ENCODE peak calls at places on chromosomes 16 and 17, in four cellular contexts. P is K562, H is HepG2, L is WTC11. G is an unnamed sample.

GRCh38 chr17:82670661-82671060 is 22.4 kb upstream of the WDR45B start:
- DNase-seq in P (no peak), H (no peak), L (no peak), G (no peak)

GRCh38 chr17:27206447-27206846 is 87.5 kb upstream of the WSB1 start:
- DNase-seq in P (peak), H (peak), L (peak), G (no peak)

GRCh38 chr16:3198334-3199072 is 10.5 kb downstream of the OR1F1 start:
- DNase-seq in P (no peak), H (peak), L (no peak), G (no peak)

GRCh38 chr17:40062347-40063033 is at the start of gene THRA:
- DNase-seq in P (peak), H (no peak), L (peak), G (peak)

GRCh38 chr16:68061396-68061795 is 23.8 kb upstream of the NFATC3 start:
- DNase-seq in P (no peak), H (no peak), L (no peak), G (no peak)

GRCh38 chr17:43151880-43152456 is 19.0 kb upstream of the NBR1 start:
- DNase-seq in P (no peak), H (no peak), L (no peak), G (no peak)

GRCh38 chr16:83689385-83689831 is 118.4 kb upstream of the HSBP1 start:
- DNase-seq in P (no peak), H (no peak), L (no peak), G (no peak)

GRCh38 chr17:78600181-78600651 is 23.0 kb upstream of the DNAH17 start:
- DNase-seq in P (no peak), H (no peak), L (no peak), G (no peak)

GRCh38 chr17:74211929-74212261 is 1.5 kb upstream of the TTYH2 start:
- DNase-seq in P (no peak), H (no peak), L (no peak), G (no peak)

GRCh38 chr17:67211742-67212141 is 33.3 kb downstream of the HELZ start:
- DNase-seq in P (no peak), H (peak), L (no peak), G (no peak)

GRCh38 chr16:56108724-56109123 is 82.6 kb upstream of the GNAO1 start:
- DNase-seq in P (no peak), H (no peak), L (no peak), G (no peak)

GRCh38 chr16:84647830-84648594 is at the start of gene KLHL36:
- DNase-seq in P (peak), H (no peak), L (no peak), G (peak)

GRCh38 chr17:32998111-32998892 is 6.7 kb downstream of the SPACA3 start:
- DNase-seq in P (peak), H (peak), L (peak), G (peak)

GRCh38 chr17:37478187-37478586 is 11.5 kb upstream of the DUSP14 start:
- DNase-seq in P (no peak), H (no peak), L (no peak), G (no peak)

GRCh38 chr16:67786491-67786890 is 19.9 kb downstream of the RANBP10 start:
- DNase-seq in P (no peak), H (no peak), L (no peak), G (no peak)

GRCh38 chr16:23959069-23959800 is 123.5 kb downstream of the PRKCB start:
- DNase-seq in P (peak), H (no peak), L (no peak), G (no peak)

GRCh38 chr16:28163699-28164584 is 47.8 kb downstream of the XPO6 start:
- DNase-seq in P (no peak), H (peak), L (no peak), G (no peak)
- TF ChIP-seq FOXJ3 in P (no peak), H (no peak), L (no peak), G (no peak)

GRCh38 chr17:3805581-3805980 is 4.6 kb upstream of the ITGAE start:
- DNase-seq in P (no peak), H (no peak), L (no peak), G (no peak)
- TF ChIP-seq FOXJ3 in P (no peak), H (no peak), L (no peak), G (no peak)

GRCh38 chr16:73616186-73616585 is 568.3 kb upstream of the ZFHX3 start:
- DNase-seq in P (peak), H (no peak), L (no peak), G (no peak)
- TF ChIP-seq FOXJ3 in P (no peak), H (no peak), L (no peak), G (no peak)

DNA sequence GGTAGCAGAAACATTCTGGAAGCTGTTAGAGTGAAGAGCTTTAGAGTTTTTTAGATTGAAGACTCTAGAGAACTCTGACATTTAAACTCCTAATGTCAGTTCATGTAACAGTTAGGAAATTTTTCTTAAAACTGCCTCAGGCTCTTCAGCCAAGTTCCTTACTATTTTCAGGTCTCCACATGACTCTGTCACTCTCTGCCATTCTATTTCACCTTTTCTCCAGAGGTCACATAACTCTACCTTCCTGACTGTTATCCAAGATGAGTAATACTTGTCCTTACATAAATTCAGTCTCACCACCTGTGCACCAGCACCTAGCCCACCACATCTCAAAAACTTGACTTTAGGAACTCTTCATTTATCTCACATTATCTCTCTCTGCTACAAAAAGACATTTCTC is 347.1 kb upstream of the CA10 start:
- DNase-seq in P (no peak), H (no peak), L (no peak), G (no peak)
- TF ChIP-seq FOXJ3 in P (no peak), H (no peak), L (no peak), G (no peak)

DNA sequence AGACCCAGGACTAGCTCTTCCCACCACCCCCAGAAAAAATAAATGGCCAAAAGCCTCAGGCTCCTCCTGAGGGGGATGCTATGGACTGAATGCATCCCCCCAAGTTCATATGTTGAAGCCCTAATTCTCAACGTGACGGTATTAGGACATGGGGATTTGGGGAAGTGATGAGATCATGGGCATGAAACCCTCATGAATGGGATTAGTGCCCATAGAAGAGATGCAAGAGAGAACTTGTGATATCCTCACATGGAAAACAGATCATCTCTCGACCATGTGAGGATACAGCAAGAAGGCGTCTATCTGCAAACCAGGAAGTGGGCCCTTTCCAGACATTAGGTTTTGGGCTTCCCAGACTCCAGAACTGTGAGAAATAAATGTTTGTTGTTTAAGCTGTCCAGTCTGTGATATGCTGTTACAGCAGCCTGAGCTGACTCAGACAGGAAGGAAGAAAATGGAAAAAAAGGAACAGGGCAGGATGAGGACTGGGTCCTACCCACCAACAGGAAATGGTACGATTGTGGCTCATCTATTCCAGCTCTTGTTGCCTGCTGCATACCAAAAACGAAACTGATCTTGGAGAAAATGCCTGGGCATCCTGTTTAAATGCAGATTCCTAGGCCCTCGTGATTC is 21.9 kb upstream of the SSTR2 start:
- DNase-seq in P (no peak), H (no peak), L (no peak), G (no peak)
- TF ChIP-seq FOXJ3 in P (no peak), H (no peak), L (no peak), G (no peak)

DNA sequence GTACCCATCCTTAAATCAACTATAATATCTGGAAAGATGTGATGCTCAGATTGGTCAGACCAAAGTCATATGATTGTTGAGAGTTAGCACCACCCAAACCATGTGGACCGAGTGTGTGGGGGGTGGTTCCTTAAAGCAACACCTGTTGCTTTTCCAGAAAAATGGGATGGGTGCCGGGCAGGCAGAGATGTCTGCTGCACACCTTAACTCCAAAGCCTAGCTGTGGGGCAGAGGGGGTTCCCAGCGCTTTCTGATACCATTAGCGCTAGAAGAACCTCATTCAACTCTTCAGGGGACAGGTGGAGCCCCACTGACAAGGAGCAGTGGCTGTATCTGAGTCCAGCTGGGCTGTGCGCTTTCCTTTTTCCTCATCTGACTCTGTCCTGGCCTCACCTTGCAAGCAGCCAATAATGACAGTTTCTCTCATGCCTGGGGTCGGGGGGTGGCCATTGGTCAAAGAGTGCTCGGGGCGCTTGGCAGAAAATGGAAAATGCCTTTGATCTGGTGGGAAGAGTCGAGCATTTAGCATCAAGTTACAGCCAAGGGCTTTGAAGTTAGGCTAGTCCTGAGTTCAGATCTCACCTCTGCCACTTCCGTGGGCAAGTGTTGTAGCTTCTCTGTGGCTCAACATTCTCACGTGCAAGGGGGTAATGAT is 82.6 kb downstream of the IRX3 start:
- DNase-seq in P (no peak), H (peak), L (no peak), G (no peak)
- TF ChIP-seq FOXJ3 in P (no peak), H (no peak), L (no peak), G (no peak)

GRCh38 chr16:69116911-69117310 is 11.5 kb downstream of the HAS3 start:
- DNase-seq in P (no peak), H (no peak), L (no peak), G (no peak)

GRCh38 chr16:69115361-69115760 is 9.9 kb downstream of the HAS3 start:
- DNase-seq in P (no peak), H (no peak), L (peak), G (no peak)

GRCh38 chr16:69114346-69114975 is 9.0 kb downstream of the HAS3 start:
- DNase-seq in P (no peak), H (no peak), L (peak), G (no peak)

GRCh38 chr16:69113216-69113615 is 7.8 kb downstream of the HAS3 start:
- DNase-seq in P (no peak), H (no peak), L (peak), G (no peak)

GRCh38 chr16:69114976-69115355 is 9.5 kb downstream of the HAS3 start:
- DNase-seq in P (no peak), H (no peak), L (peak), G (no peak)
- TF ChIP-seq FOXJ3 in P (no peak), H (no peak), L (no peak), G (no peak)

GRCh38 chr17:5234645-5235576 is at the start of gene SCIMP:
- DNase-seq in P (no peak), H (no peak), L (no peak), G (no peak)
- TF ChIP-seq FOXJ3 in P (no peak), H (no peak), L (no peak), G (no peak)

GRCh38 chr16:69725480-69726312 is 664 bp downstream of the NQO1 start:
- DNase-seq in P (no peak), H (peak), L (no peak), G (no peak)

GRCh38 chr16:69724414-69724873 is 1.9 kb downstream of the NQO1 start:
- DNase-seq in P (no peak), H (no peak), L (no peak), G (no peak)

GRCh38 chr16:69727916-69728270 is 1.5 kb upstream of the NQO1 start:
- DNase-seq in P (no peak), H (no peak), L (no peak), G (no peak)

GRCh38 chr16:69726313-69727060 is at the start of gene NQO1:
- DNase-seq in P (peak), H (peak), L (peak), G (peak)

GRCh38 chr16:69724981-69725479 is 1.3 kb downstream of the NQO1 start:
- DNase-seq in P (no peak), H (peak), L (no peak), G (no peak)
- TF ChIP-seq FOXJ3 in P (no peak), H (no peak), L (no peak), G (no peak)

G was measured in SK-N-SH.